ENCODE peak calls at places on chromosomes 6 and 20, in four cellular contexts. One of them, this sample, is unnamed.
A peak's percentile ranks its signal among the peaks of the same experiment; 100 is the strongest.

GRCh38 chr6:71473908-71474307 is 185.3 kb downstream of the OGFRL1 start:
- DNase-seq in IMR-90: peak; percentile 97
- DNase-seq in H1: no peak
- DNase-seq in A549: no peak
- DNase-seq in this sample: no peak

GRCh38 chr6:40582892-40583291 is 4.3 kb downstream of the LRFN2 start:
- DNase-seq in A549: no peak
- DNase-seq in IMR-90: no peak
- DNase-seq in H1: no peak
- DNase-seq in this sample: no peak

GRCh38 chr6:21227486-21227885 is 366.1 kb upstream of the SOX4 start:
- DNase-seq in H1: no peak
- DNase-seq in IMR-90: peak; percentile 54
- DNase-seq in A549: no peak
- DNase-seq in this sample: no peak

GRCh38 chr20:53238121-53238660 is 266.0 kb downstream of the TSHZ2 start:
- DNase-seq in H1: no peak
- DNase-seq in IMR-90: no peak
- DNase-seq in A549: no peak
- DNase-seq in this sample: no peak

GRCh38 chr20:36098364-36098763 is 56.2 kb upstream of the EPB41L1 start:
- DNase-seq in IMR-90: peak; percentile 40
- DNase-seq in H1: no peak
- DNase-seq in A549: no peak
- DNase-seq in this sample: no peak

GRCh38 chr6:44298055-44298803 is 14.9 kb downstream of the AARS2 start:
- DNase-seq in IMR-90: no peak
- DNase-seq in H1: no peak
- DNase-seq in A549: no peak
- DNase-seq in this sample: peak; percentile 57

GRCh38 chr6:169829786-169830185 is 78.4 kb downstream of the ERMARD start:
- DNase-seq in A549: no peak
- DNase-seq in IMR-90: no peak
- DNase-seq in H1: no peak
- DNase-seq in this sample: no peak

GRCh38 chr6:10528170-10528981 is 7.2 kb downstream of the GCNT2 start:
- DNase-seq in H1: no peak
- DNase-seq in A549: peak; percentile 66
- DNase-seq in IMR-90: peak; percentile 55
- DNase-seq in this sample: no peak

GRCh38 chr6:43636312-43636667 is 650 bp downstream of the MAD2L1BP start:
- DNase-seq in H1: no peak
- DNase-seq in IMR-90: peak; percentile 11
- DNase-seq in A549: no peak
- DNase-seq in this sample: no peak

GRCh38 chr20:53890434-53891305 is 179.7 kb downstream of the BCAS1 start:
- DNase-seq in IMR-90: no peak
- DNase-seq in H1: no peak
- DNase-seq in A549: no peak
- DNase-seq in this sample: no peak

GRCh38 chr6:16524380-16524707 is 236.9 kb downstream of the ATXN1 start:
- DNase-seq in H1: no peak
- DNase-seq in IMR-90: peak; percentile 80
- DNase-seq in A549: no peak
- DNase-seq in this sample: no peak

GRCh38 chr20:44683263-44684046 is 31.7 kb upstream of the CCN5 start:
- DNase-seq in IMR-90: peak; percentile 42
- DNase-seq in H1: peak; percentile 70
- DNase-seq in A549: peak; percentile 91
- DNase-seq in this sample: peak; percentile 75

GRCh38 chr6:69719602-69720193 is 77.1 kb downstream of the LMBRD1 start:
- DNase-seq in H1: no peak
- DNase-seq in IMR-90: peak; percentile 37
- DNase-seq in A549: peak; percentile 2
- DNase-seq in this sample: peak; percentile 22

GRCh38 chr6:157236040-157236725 is 87.1 kb downstream of the TMEM242 start:
- DNase-seq in H1: no peak
- DNase-seq in A549: no peak
- DNase-seq in IMR-90: no peak
- DNase-seq in this sample: no peak

GRCh38 chr6:1438471-1438881 is 49.1 kb downstream of the FOXF2 start:
- DNase-seq in IMR-90: no peak
- DNase-seq in A549: no peak
- DNase-seq in H1: no peak
- DNase-seq in this sample: no peak

GRCh38 chr6:1437553-1438406 is 48.4 kb downstream of the FOXF2 start:
- DNase-seq in H1: no peak
- DNase-seq in IMR-90: no peak
- DNase-seq in A549: no peak
- DNase-seq in this sample: no peak

GRCh38 chr6:1439349-1439748 is 50.0 kb downstream of the FOXF2 start:
- DNase-seq in A549: no peak
- DNase-seq in IMR-90: no peak
- DNase-seq in H1: no peak
- DNase-seq in this sample: no peak

DNA sequence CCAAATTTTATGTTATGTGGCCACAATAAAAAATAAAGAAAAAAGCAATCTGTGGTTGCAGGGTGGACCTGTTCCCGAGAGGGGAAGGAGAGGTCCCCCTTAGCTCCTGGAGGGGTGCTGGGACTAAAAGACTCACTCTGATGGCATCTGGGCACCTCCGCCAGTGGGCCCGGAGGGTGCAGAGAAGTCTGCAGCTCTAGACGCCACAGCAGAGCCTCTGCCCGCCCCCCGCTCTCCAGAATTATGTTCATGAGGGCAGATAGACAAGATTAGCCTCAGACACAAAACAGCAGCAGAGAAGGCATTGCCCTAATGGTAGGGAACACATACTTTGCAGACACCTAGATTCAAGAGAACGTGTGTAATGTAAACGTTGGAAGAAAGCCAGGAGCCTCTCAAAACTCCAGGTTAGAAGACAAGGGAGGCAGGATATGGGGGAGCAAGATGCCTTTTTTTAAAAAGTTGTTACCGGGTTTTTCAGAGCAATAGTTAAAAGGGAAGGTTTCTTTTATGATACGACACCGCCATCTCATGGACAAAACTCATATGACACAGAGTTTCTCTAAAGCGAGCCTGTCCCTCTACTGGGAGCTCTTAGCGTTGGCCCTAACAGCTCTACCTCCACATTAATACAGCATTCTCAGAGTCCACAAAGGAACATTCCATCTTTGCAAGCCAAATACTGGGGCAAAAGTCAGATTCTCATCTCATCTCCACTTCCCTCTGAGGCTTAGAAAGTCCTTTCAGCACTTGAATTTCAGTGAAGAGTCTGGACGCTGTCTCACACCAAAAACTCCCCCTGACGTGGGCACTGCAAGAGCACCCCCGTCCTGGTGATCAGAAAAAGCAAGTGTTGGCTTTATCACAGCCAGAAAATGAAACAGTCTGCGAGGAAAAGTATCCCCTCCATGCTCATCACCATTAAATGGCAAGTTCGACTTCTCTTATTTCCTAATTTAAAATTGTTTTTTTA is 47.2 kb downstream of the FOXF2 start:
- DNase-seq in H1: no peak
- DNase-seq in IMR-90: peak; percentile 72
- DNase-seq in A549: peak; percentile 62
- DNase-seq in this sample: peak; percentile 71
- H3K4me2 ChIP-seq in H1: no peak overlapping the region
- H3K4me2 ChIP-seq in IMR-90: no peak overlapping the region
- H3K4me2 ChIP-seq in A549: peak overlapping the region; percentile 71
- H3K4me2 ChIP-seq in this sample: no peak overlapping the region

GRCh38 chr20:5362771-5363170 is 46.0 kb upstream of the PROKR2 start:
- DNase-seq in IMR-90: no peak
- DNase-seq in A549: no peak
- DNase-seq in H1: no peak
- DNase-seq in this sample: no peak
- TF ChIP-seq RFX5 in IMR-90: no peak
- TF ChIP-seq RFX5 in A549: no peak
- TF ChIP-seq RFX5 in H1: no peak
- TF ChIP-seq RFX5 in this sample: no peak

GRCh38 chr6:98644063-98644462 is 190.3 kb upstream of the POU3F2 start:
- DNase-seq in IMR-90: no peak
- DNase-seq in H1: no peak
- DNase-seq in A549: no peak
- DNase-seq in this sample: no peak

GRCh38 chr6:98653171-98653570 is 181.2 kb upstream of the POU3F2 start:
- DNase-seq in H1: no peak
- DNase-seq in IMR-90: no peak
- DNase-seq in A549: no peak
- DNase-seq in this sample: no peak

GRCh38 chr6:98648211-98648914 is 186.0 kb upstream of the POU3F2 start:
- DNase-seq in H1: no peak
- DNase-seq in IMR-90: no peak
- DNase-seq in A549: no peak
- DNase-seq in this sample: no peak
- H3K4me2 ChIP-seq in H1: no peak overlapping the region
- H3K4me2 ChIP-seq in IMR-90: no peak overlapping the region
- H3K4me2 ChIP-seq in A549: no peak overlapping the region
- H3K4me2 ChIP-seq in this sample: no peak overlapping the region

GRCh38 chr20:17652411-17652810 is 29.6 kb downstream of the RRBP1 start:
- DNase-seq in A549: no peak
- DNase-seq in IMR-90: no peak
- DNase-seq in H1: no peak
- DNase-seq in this sample: no peak

GRCh38 chr20:17653835-17654648 is 28.0 kb downstream of the RRBP1 start:
- DNase-seq in A549: no peak
- DNase-seq in IMR-90: no peak
- DNase-seq in H1: no peak
- DNase-seq in this sample: no peak

GRCh38 chr20:17650301-17650761 is 31.7 kb downstream of the RRBP1 start:
- DNase-seq in H1: no peak
- DNase-seq in IMR-90: no peak
- DNase-seq in A549: no peak
- DNase-seq in this sample: no peak

GRCh38 chr20:17650816-17651760 is 31.0 kb downstream of the RRBP1 start:
- DNase-seq in H1: no peak
- DNase-seq in A549: no peak
- DNase-seq in IMR-90: peak; percentile 59
- DNase-seq in this sample: no peak

DNA sequence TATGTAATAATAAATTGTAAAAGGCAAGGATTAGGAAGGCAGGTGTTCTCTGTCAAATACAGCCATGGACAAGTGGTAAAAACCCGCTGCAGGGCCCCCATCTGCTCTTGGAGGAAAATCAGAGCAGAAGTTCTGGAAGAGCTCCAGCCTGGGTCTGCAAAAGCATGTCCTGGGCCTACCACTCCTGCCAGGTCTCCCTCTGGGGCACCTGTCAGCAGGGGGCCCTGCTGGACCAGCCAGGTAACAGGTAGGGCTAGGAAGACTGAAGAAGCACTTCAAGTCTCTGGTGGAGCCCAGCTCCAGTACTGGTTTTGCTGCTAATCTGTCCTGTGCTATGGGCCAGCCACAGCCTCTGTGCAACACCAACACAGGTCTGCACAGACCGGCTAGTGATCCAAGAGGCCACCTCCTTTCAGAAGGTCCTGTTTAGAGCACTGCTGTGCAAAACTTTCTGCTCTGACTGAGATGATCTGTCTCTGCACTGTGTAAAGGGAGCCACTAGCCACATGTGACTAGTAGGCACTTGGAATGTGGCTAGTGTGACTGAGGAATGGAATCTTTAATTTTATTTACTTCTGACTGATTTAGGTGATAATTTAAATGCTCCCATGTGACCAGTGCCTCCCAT is 30.2 kb downstream of the RRBP1 start:
- DNase-seq in H1: no peak
- DNase-seq in A549: no peak
- DNase-seq in IMR-90: no peak
- DNase-seq in this sample: no peak
- TF ChIP-seq RFX5 in H1: no peak
- TF ChIP-seq RFX5 in A549: no peak
- TF ChIP-seq RFX5 in IMR-90: no peak
- TF ChIP-seq RFX5 in this sample: no peak

GRCh38 chr6:84618836-84619235 is 145.6 kb downstream of the TBX18 start:
- DNase-seq in IMR-90: peak; percentile 86
- DNase-seq in A549: no peak
- DNase-seq in H1: no peak
- DNase-seq in this sample: no peak
- H3K4me2 ChIP-seq in IMR-90: peak overlapping the region; percentile 22
- H3K4me2 ChIP-seq in A549: no peak overlapping the region
- H3K4me2 ChIP-seq in H1: no peak overlapping the region
- H3K4me2 ChIP-seq in this sample: peak overlapping the region; percentile 66